ENCODE peak calls at places on chromosomes 5 and 9, in four cellular contexts. One of them, this sample, is unnamed. For H3K4me1, the result is how much of the 10 kb centered on the place peaks cover.

GRCh38 chr9:69797680-69798079 is 22.9 kb upstream of the CFAP95 start:
- DNase-seq in CD8-positive, alpha-beta T cell: no peak
- DNase-seq in adrenal gland: no peak
- DNase-seq in body of pancreas: no peak
- DNase-seq in this sample: no peak

GRCh38 chr9:35661756-35662350 is 3.1 kb downstream of the ARHGEF39 start:
- DNase-seq in CD8-positive, alpha-beta T cell: peak
- DNase-seq in adrenal gland: no peak
- DNase-seq in body of pancreas: no peak
- DNase-seq in this sample: peak

GRCh38 chr5:101292199-101292598 is 389.1 kb upstream of the ST8SIA4 start:
- DNase-seq in CD8-positive, alpha-beta T cell: no peak
- DNase-seq in adrenal gland: no peak
- DNase-seq in body of pancreas: no peak
- DNase-seq in this sample: no peak

GRCh38 chr5:164341056-164341619 is 835.7 kb downstream of the MAT2B start:
- DNase-seq in CD8-positive, alpha-beta T cell: no peak
- DNase-seq in adrenal gland: no peak
- DNase-seq in body of pancreas: no peak
- DNase-seq in this sample: no peak

GRCh38 chr5:111953351-111954127 is 196.5 kb upstream of the NREP start:
- DNase-seq in CD8-positive, alpha-beta T cell: no peak
- DNase-seq in adrenal gland: no peak
- DNase-seq in body of pancreas: no peak
- DNase-seq in this sample: no peak

GRCh38 chr5:84119252-84119651 is 265.4 kb downstream of the EDIL3 start:
- DNase-seq in CD8-positive, alpha-beta T cell: no peak
- DNase-seq in adrenal gland: no peak
- DNase-seq in body of pancreas: no peak
- DNase-seq in this sample: no peak

GRCh38 chr5:61659221-61659696 is 327.2 kb downstream of the ZSWIM6 start:
- DNase-seq in CD8-positive, alpha-beta T cell: no peak
- DNase-seq in adrenal gland: no peak
- DNase-seq in body of pancreas: peak
- DNase-seq in this sample: no peak

GRCh38 chr5:160289356-160289651 is 23.1 kb downstream of the CCNJL start:
- DNase-seq in CD8-positive, alpha-beta T cell: no peak
- DNase-seq in adrenal gland: no peak
- DNase-seq in body of pancreas: no peak
- DNase-seq in this sample: no peak

GRCh38 chr5:33370135-33370472 is 70.7 kb upstream of the TARS1 start:
- DNase-seq in CD8-positive, alpha-beta T cell: no peak
- DNase-seq in adrenal gland: no peak
- DNase-seq in body of pancreas: no peak
- DNase-seq in this sample: no peak

GRCh38 chr9:104767507-104767906 is 3.6 kb downstream of the NIPSNAP3B start:
- DNase-seq in CD8-positive, alpha-beta T cell: no peak
- DNase-seq in adrenal gland: no peak
- DNase-seq in body of pancreas: no peak
- DNase-seq in this sample: no peak

GRCh38 chr5:97229196-97229595 is 46.1 kb upstream of the RIOK2 start:
- DNase-seq in CD8-positive, alpha-beta T cell: no peak
- DNase-seq in adrenal gland: no peak
- DNase-seq in body of pancreas: no peak
- DNase-seq in this sample: no peak

GRCh38 chr9:36317766-36318165 is 59.5 kb upstream of the GNE start:
- DNase-seq in CD8-positive, alpha-beta T cell: no peak
- DNase-seq in adrenal gland: no peak
- DNase-seq in body of pancreas: peak
- DNase-seq in this sample: no peak

GRCh38 chr9:85401998-85402397 is 339.8 kb downstream of the AGTPBP1 start:
- DNase-seq in CD8-positive, alpha-beta T cell: no peak
- DNase-seq in adrenal gland: no peak
- DNase-seq in body of pancreas: no peak
- DNase-seq in this sample: no peak

GRCh38 chr9:122372856-122373845 is 2.3 kb downstream of the PTGS1 start:
- DNase-seq in CD8-positive, alpha-beta T cell: no peak
- DNase-seq in adrenal gland: no peak
- DNase-seq in body of pancreas: no peak
- DNase-seq in this sample: no peak

GRCh38 chr9:94085062-94085639 is 887 bp downstream of the PTPDC1 start:
- DNase-seq in CD8-positive, alpha-beta T cell: no peak
- DNase-seq in adrenal gland: no peak
- DNase-seq in body of pancreas: no peak
- DNase-seq in this sample: no peak

GRCh38 chr9:69599232-69599971 is 72.8 kb downstream of the APBA1 start:
- DNase-seq in CD8-positive, alpha-beta T cell: no peak
- DNase-seq in adrenal gland: no peak
- DNase-seq in body of pancreas: no peak
- DNase-seq in this sample: no peak

GRCh38 chr5:170397059-170397458 is 7.9 kb upstream of the KCNMB1 start:
- DNase-seq in CD8-positive, alpha-beta T cell: no peak
- DNase-seq in adrenal gland: no peak
- DNase-seq in body of pancreas: no peak
- DNase-seq in this sample: no peak
- H3K4me3 ChIP-seq in CD8-positive, alpha-beta T cell: no peak
- H3K4me3 ChIP-seq in adrenal gland: no peak
- H3K4me3 ChIP-seq in body of pancreas: no peak
- H3K4me3 ChIP-seq in this sample: no peak

GRCh38 chr5:157502143-157502647 is 42.2 kb downstream of the NIPAL4 start:
- DNase-seq in CD8-positive, alpha-beta T cell: no peak
- DNase-seq in adrenal gland: no peak
- DNase-seq in body of pancreas: no peak
- DNase-seq in this sample: no peak
- H3K4me1 ChIP-seq in CD8-positive, alpha-beta T cell: under half
- H3K4me1 ChIP-seq in adrenal gland: under half
- H3K4me1 ChIP-seq in body of pancreas: under half
- H3K4me1 ChIP-seq in this sample: under half

GRCh38 chr5:139795074-139796001 is at the start of gene PSD2:
- DNase-seq in CD8-positive, alpha-beta T cell: no peak
- DNase-seq in adrenal gland: no peak
- DNase-seq in body of pancreas: peak
- DNase-seq in this sample: no peak
- H3K4me3 ChIP-seq in CD8-positive, alpha-beta T cell: peak
- H3K4me3 ChIP-seq in adrenal gland: no peak
- H3K4me3 ChIP-seq in body of pancreas: no peak
- H3K4me3 ChIP-seq in this sample: no peak

GRCh38 chr9:91813261-91813795 is 136.7 kb downstream of the ROR2 start:
- DNase-seq in CD8-positive, alpha-beta T cell: no peak
- DNase-seq in adrenal gland: peak
- DNase-seq in body of pancreas: no peak
- DNase-seq in this sample: no peak

GRCh38 chr9:91815896-91816295 is 134.1 kb downstream of the ROR2 start:
- DNase-seq in CD8-positive, alpha-beta T cell: no peak
- DNase-seq in adrenal gland: no peak
- DNase-seq in body of pancreas: no peak
- DNase-seq in this sample: no peak

GRCh38 chr9:91816356-91816755 is 133.7 kb downstream of the ROR2 start:
- DNase-seq in CD8-positive, alpha-beta T cell: no peak
- DNase-seq in adrenal gland: no peak
- DNase-seq in body of pancreas: no peak
- DNase-seq in this sample: no peak

GRCh38 chr9:91814214-91814613 is 135.8 kb downstream of the ROR2 start:
- DNase-seq in CD8-positive, alpha-beta T cell: no peak
- DNase-seq in adrenal gland: peak
- DNase-seq in body of pancreas: no peak
- DNase-seq in this sample: no peak

GRCh38 chr9:91814681-91815212 is 135.3 kb downstream of the ROR2 start:
- DNase-seq in CD8-positive, alpha-beta T cell: no peak
- DNase-seq in adrenal gland: peak
- DNase-seq in body of pancreas: no peak
- DNase-seq in this sample: no peak
- H3K4me1 ChIP-seq in CD8-positive, alpha-beta T cell: under half
- H3K4me1 ChIP-seq in adrenal gland: under half
- H3K4me1 ChIP-seq in body of pancreas: under half
- H3K4me1 ChIP-seq in this sample: under half

DNA sequence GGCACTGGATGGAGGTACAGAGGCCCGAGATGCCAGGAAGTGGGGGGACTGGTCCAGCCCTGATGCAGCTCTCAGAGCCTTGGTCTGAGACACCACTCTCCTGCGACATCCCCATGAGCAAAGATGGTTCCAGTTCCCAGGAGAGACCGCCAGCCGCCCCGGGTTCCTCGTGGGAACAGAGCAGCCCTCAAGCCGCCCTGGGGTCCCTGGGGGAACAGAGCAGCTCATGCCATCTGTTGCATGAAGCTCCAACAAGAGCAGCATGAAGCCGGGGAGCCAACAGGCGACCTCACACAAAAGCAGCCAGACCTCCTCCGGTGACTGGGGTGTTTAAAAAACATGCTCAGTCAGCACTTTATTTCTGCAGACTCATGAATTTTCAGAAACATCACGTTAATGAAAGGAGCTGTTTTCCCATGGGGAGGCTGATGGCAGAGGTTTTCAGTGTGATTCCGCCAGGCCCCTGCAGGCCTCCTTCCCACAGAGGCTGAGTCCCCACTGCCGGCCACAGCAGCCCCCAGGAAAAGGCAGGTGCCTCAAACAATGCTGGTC is 6.2 kb downstream of the SLC6A18 start:
- DNase-seq in CD8-positive, alpha-beta T cell: no peak
- DNase-seq in adrenal gland: no peak
- DNase-seq in body of pancreas: no peak
- DNase-seq in this sample: no peak
- H3K4me3 ChIP-seq in CD8-positive, alpha-beta T cell: no peak
- H3K4me3 ChIP-seq in adrenal gland: no peak
- H3K4me3 ChIP-seq in body of pancreas: no peak
- H3K4me3 ChIP-seq in this sample: no peak

DNA sequence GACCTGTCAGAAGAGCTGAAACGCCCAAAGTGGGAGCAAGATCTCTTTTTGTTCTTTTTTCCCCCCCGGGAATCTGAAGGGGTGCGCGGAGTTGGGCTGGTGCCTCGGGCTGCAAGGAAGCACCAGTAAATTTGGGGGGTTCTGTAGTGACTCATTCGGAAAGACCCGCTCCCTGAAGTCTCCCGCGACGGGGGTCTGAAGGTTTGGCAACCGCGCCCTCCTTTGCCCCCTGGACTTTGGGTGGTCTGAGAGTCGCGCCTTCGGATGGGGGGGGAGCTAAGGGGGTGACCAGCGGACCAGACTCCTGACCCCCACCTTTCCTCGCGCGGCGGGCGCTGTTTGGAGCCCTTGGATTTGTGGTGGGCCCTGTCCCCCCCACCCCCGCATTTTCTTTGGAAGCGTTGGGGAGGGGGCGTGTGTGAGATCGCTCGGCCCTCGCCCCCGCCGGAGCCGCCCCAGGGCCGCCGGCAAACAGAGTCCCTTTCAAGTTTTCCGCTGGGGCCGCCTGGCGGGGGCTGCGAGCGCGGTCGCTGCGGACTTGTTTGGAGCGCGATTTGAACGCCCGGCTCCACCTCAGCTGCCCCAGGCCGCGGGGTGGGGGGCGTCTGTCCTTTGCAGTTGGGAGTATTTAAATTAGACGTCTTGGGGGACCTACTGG is 2.0 kb downstream of the CXXC5 start:
- DNase-seq in CD8-positive, alpha-beta T cell: no peak
- DNase-seq in adrenal gland: no peak
- DNase-seq in body of pancreas: peak
- DNase-seq in this sample: no peak
- H3K4me1 ChIP-seq in CD8-positive, alpha-beta T cell: half or more
- H3K4me1 ChIP-seq in adrenal gland: half or more
- H3K4me1 ChIP-seq in body of pancreas: half or more
- H3K4me1 ChIP-seq in this sample: under half

This sample was measured in CD8-positive, alpha-beta memory T cell.